ENCODE peak calls at places on chromosomes 11 and 22, in four cellular contexts. One of them, this sample, is unnamed. For H3K4me1, the result is how much of the 10 kb centered on the place peaks cover.

GRCh38 chr22:43473031-43473430 is 61.2 kb downstream of the MPPED1 start:
- DNase-seq in aorta: no peak
- DNase-seq in fibroblast of lung: no peak
- DNase-seq in Panc1: no peak
- DNase-seq in this sample: no peak

GRCh38 chr11:40514124-40514523 is 945.3 kb downstream of the LRRC4C start:
- DNase-seq in aorta: no peak
- DNase-seq in Panc1: no peak
- DNase-seq in fibroblast of lung: peak
- DNase-seq in this sample: no peak

GRCh38 chr11:27120211-27120610 is 79.6 kb downstream of the BBOX1 start:
- DNase-seq in fibroblast of lung: peak
- DNase-seq in Panc1: no peak
- DNase-seq in aorta: no peak
- DNase-seq in this sample: no peak

GRCh38 chr11:121723261-121723741 is 270.5 kb upstream of the SORL1-AS1 start:
- DNase-seq in aorta: peak
- DNase-seq in Panc1: no peak
- DNase-seq in fibroblast of lung: peak
- DNase-seq in this sample: peak

GRCh38 chr11:97754976-97755375 is 1265.8 kb upstream of the CNTN5 start:
- DNase-seq in Panc1: no peak
- DNase-seq in aorta: no peak
- DNase-seq in fibroblast of lung: no peak
- DNase-seq in this sample: no peak

GRCh38 chr11:23311986-23312940 is 452.0 kb upstream of the CCDC179 start:
- DNase-seq in Panc1: no peak
- DNase-seq in aorta: no peak
- DNase-seq in fibroblast of lung: peak
- DNase-seq in this sample: no peak

GRCh38 chr11:69939551-69940245 is 120.5 kb upstream of the FGF3 start:
- DNase-seq in fibroblast of lung: peak
- DNase-seq in aorta: peak
- DNase-seq in Panc1: no peak
- DNase-seq in this sample: peak

GRCh38 chr22:21674611-21675010 is 8.8 kb downstream of the PPIL2 start:
- DNase-seq in Panc1: no peak
- DNase-seq in aorta: no peak
- DNase-seq in fibroblast of lung: no peak
- DNase-seq in this sample: no peak

GRCh38 chr11:94449437-94449836 is 44.2 kb downstream of the MRE11 start:
- DNase-seq in fibroblast of lung: peak
- DNase-seq in aorta: no peak
- DNase-seq in Panc1: peak
- DNase-seq in this sample: no peak

GRCh38 chr11:77547863-77548551 is 41.7 kb upstream of the AQP11 start:
- DNase-seq in fibroblast of lung: peak
- DNase-seq in aorta: no peak
- DNase-seq in Panc1: peak
- DNase-seq in this sample: no peak

GRCh38 chr11:120302001-120302805 is 22.9 kb upstream of the TLCD5 start:
- DNase-seq in aorta: no peak
- DNase-seq in Panc1: no peak
- DNase-seq in fibroblast of lung: no peak
- DNase-seq in this sample: no peak

GRCh38 chr11:8149726-8150125 is 19.1 kb downstream of the RIC3 start:
- DNase-seq in fibroblast of lung: no peak
- DNase-seq in Panc1: no peak
- DNase-seq in aorta: no peak
- DNase-seq in this sample: no peak

GRCh38 chr11:123532131-123532530 is 102.1 kb downstream of the GRAMD1B start:
- DNase-seq in aorta: no peak
- DNase-seq in Panc1: no peak
- DNase-seq in fibroblast of lung: no peak
- DNase-seq in this sample: no peak

GRCh38 chr22:22787151-22787550 is 100.5 kb upstream of the IGLL5 start:
- DNase-seq in fibroblast of lung: no peak
- DNase-seq in aorta: no peak
- DNase-seq in Panc1: no peak
- DNase-seq in this sample: no peak

GRCh38 chr11:16512163-16512562 is 155.8 kb upstream of the SOX6 start:
- DNase-seq in Panc1: no peak
- DNase-seq in fibroblast of lung: peak
- DNase-seq in aorta: no peak
- DNase-seq in this sample: no peak

GRCh38 chr11:121250843-121251242 is 41.7 kb upstream of the SC5D start:
- DNase-seq in Panc1: no peak
- DNase-seq in fibroblast of lung: peak
- DNase-seq in aorta: no peak
- DNase-seq in this sample: no peak

GRCh38 chr11:59173080-59173963 is 1.4 kb downstream of the DTX4 start:
- DNase-seq in Panc1: no peak
- DNase-seq in fibroblast of lung: peak
- DNase-seq in aorta: peak
- DNase-seq in this sample: peak

GRCh38 chr11:125376117-125376516 is 119.9 kb downstream of the FEZ1 start:
- DNase-seq in Panc1: no peak
- DNase-seq in aorta: peak
- DNase-seq in fibroblast of lung: peak
- DNase-seq in this sample: peak

GRCh38 chr22:19991645-19992451 is 24.8 kb downstream of the ARVCF start:
- DNase-seq in aorta: peak
- DNase-seq in Panc1: no peak
- DNase-seq in fibroblast of lung: no peak
- DNase-seq in this sample: no peak

GRCh38 chr11:125164091-125164421 is 495 bp upstream of the PKNOX2 start:
- DNase-seq in aorta: no peak
- DNase-seq in Panc1: no peak
- DNase-seq in fibroblast of lung: no peak
- DNase-seq in this sample: no peak

GRCh38 chr22:40407021-40407761 is 36.8 kb downstream of the SGSM3 start:
- DNase-seq in aorta: peak
- DNase-seq in Panc1: no peak
- DNase-seq in fibroblast of lung: no peak
- DNase-seq in this sample: no peak

GRCh38 chr11:1297576-1298473 is 11.6 kb downstream of the TOLLIP start:
- DNase-seq in Panc1: no peak
- DNase-seq in aorta: no peak
- DNase-seq in fibroblast of lung: no peak
- DNase-seq in this sample: peak

GRCh38 chr22:41978732-41979131 is 9.5 kb downstream of the SEPTIN3 start:
- DNase-seq in Panc1: no peak
- DNase-seq in aorta: no peak
- DNase-seq in fibroblast of lung: no peak
- DNase-seq in this sample: no peak

GRCh38 chr22:40070701-40071100 is 75.9 kb downstream of the FAM83F start:
- DNase-seq in fibroblast of lung: peak
- DNase-seq in aorta: no peak
- DNase-seq in Panc1: no peak
- DNase-seq in this sample: no peak

GRCh38 chr11:5508605-5509004 is 1.2 kb downstream of the UBQLN3 start:
- DNase-seq in Panc1: no peak
- DNase-seq in fibroblast of lung: no peak
- DNase-seq in aorta: no peak
- DNase-seq in this sample: no peak

GRCh38 chr11:35038211-35038930 is 100.6 kb upstream of the CD44 start:
- DNase-seq in fibroblast of lung: peak
- DNase-seq in aorta: no peak
- DNase-seq in Panc1: no peak
- DNase-seq in this sample: no peak

GRCh38 chr11:46300270-46300669 is 22.8 kb downstream of the CREB3L1 start:
- DNase-seq in aorta: no peak
- DNase-seq in fibroblast of lung: no peak
- DNase-seq in Panc1: no peak
- DNase-seq in this sample: no peak

GRCh38 chr11:67055812-67056211 is 835 bp upstream of the RHOD start:
- DNase-seq in aorta: no peak
- DNase-seq in Panc1: no peak
- DNase-seq in fibroblast of lung: peak
- DNase-seq in this sample: no peak

GRCh38 chr11:134654161-134654915 is 242.3 kb upstream of the B3GAT1 start:
- DNase-seq in fibroblast of lung: no peak
- DNase-seq in Panc1: no peak
- DNase-seq in aorta: no peak
- DNase-seq in this sample: peak
- H3K4me1 ChIP-seq in fibroblast of lung: under half
- H3K4me1 ChIP-seq in Panc1: under half
- H3K4me1 ChIP-seq in aorta: under half
- H3K4me1 ChIP-seq in this sample: under half

GRCh38 chr22:25131198-25131887 is 68.3 kb upstream of the CRYBB3 start:
- DNase-seq in Panc1: no peak
- DNase-seq in aorta: peak
- DNase-seq in fibroblast of lung: no peak
- DNase-seq in this sample: no peak
- H3K4me1 ChIP-seq in Panc1: under half
- H3K4me1 ChIP-seq in aorta: under half
- H3K4me1 ChIP-seq in fibroblast of lung: under half
- H3K4me1 ChIP-seq in this sample: under half

GRCh38 chr11:3855808-3856491 is 486 bp downstream of the STIM1 start:
- DNase-seq in fibroblast of lung: peak
- DNase-seq in aorta: peak
- DNase-seq in Panc1: no peak
- DNase-seq in this sample: peak
- H3K4me1 ChIP-seq in fibroblast of lung: under half
- H3K4me1 ChIP-seq in aorta: under half
- H3K4me1 ChIP-seq in Panc1: under half
- H3K4me1 ChIP-seq in this sample: under half

DNA sequence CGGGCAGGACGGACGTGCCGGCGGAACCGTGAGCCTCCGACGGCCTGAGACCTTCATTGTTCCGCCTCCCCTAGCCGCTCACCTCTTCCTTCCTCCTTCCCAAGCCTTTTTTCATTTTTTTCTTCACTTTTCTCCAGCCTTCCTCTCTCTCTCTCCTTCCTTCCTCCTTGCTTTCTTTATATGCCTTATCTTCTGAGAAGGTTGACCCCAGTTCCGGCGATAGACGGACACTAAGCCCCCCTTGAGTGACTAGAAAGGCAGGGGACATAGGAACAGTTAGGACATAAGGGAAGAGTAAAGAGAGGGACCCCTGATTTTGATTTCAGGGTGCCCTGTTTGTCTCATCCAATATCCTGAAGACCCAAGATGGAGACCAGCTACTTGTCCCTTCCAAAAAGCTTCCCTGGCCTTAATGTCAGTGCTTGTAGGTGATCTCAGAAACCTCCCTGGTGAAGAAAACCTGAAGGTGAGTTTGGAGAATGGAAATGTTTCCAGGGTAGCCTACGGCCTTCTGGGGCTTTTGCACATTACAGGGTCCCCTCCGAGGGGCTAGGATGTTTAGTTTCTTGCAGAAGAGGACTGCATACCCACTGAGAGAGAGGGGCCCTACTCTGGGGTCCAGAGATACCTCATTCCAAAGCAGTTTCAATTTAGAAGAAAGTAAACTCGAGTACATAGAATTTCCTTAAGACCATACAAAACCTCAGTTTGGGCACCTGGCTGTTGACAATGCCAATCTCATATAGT is 3.5 kb downstream of the ADM start:
- DNase-seq in Panc1: no peak
- DNase-seq in aorta: no peak
- DNase-seq in fibroblast of lung: no peak
- DNase-seq in this sample: no peak
- H3K4me1 ChIP-seq in Panc1: under half
- H3K4me1 ChIP-seq in aorta: under half
- H3K4me1 ChIP-seq in fibroblast of lung: under half
- H3K4me1 ChIP-seq in this sample: under half

DNA sequence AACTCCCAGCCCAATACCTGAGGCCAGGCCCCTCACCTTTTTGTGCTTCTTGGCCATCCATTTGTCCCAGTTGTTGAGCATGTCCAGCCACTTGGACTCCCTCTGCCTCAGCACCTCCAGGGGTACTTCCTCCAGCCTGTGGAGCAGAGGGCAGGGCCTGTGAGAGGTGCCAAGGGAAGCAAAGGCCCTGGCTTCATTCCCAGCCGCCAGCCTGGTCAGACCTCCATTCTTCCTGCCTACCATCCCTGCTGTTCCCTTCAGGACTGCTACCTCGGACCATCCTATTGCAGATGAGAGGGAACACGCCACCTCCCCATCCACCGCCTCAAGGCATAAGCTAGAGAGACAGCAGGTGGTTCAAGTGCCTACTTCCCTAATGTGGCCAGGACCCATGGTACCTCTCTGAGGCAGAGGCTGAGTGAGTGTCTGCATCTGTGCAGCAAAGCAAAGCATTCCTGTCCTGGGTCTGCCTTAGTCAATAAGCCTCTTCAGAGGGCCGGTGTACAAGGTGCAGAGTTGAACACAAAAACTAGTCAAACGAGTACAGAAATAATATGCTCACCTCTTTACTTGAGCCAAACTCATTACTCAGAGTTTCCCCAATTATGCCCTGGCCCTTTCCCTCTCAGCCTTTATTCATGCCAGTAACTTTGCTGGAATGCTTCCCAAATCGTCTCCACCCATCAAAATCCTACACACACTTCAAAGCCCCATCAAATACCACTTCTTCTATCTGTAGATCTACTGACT is 15.4 kb upstream of the CASTOR1 start:
- DNase-seq in Panc1: no peak
- DNase-seq in aorta: peak
- DNase-seq in fibroblast of lung: peak
- DNase-seq in this sample: no peak
- H3K4me1 ChIP-seq in Panc1: under half
- H3K4me1 ChIP-seq in aorta: under half
- H3K4me1 ChIP-seq in fibroblast of lung: under half
- H3K4me1 ChIP-seq in this sample: under half

GRCh38 chr22:29385305-29385704 is 3.1 kb downstream of the AP1B1 start:
- DNase-seq in Panc1: no peak
- DNase-seq in aorta: no peak
- DNase-seq in fibroblast of lung: no peak
- DNase-seq in this sample: no peak
- H3K4me1 ChIP-seq in Panc1: under half
- H3K4me1 ChIP-seq in aorta: under half
- H3K4me1 ChIP-seq in fibroblast of lung: under half
- H3K4me1 ChIP-seq in this sample: under half

GRCh38 chr22:24440270-24440717 is 12.9 kb downstream of the ADORA2A start:
- DNase-seq in Panc1: no peak
- DNase-seq in fibroblast of lung: no peak
- DNase-seq in aorta: no peak
- DNase-seq in this sample: no peak
- H3K4me1 ChIP-seq in Panc1: under half
- H3K4me1 ChIP-seq in fibroblast of lung: under half
- H3K4me1 ChIP-seq in aorta: under half
- H3K4me1 ChIP-seq in this sample: under half

GRCh38 chr11:10019906-10020682 is 273.9 kb downstream of the SBF2 start:
- DNase-seq in fibroblast of lung: no peak
- DNase-seq in aorta: no peak
- DNase-seq in Panc1: no peak
- DNase-seq in this sample: no peak
- H3K4me1 ChIP-seq in fibroblast of lung: under half
- H3K4me1 ChIP-seq in aorta: under half
- H3K4me1 ChIP-seq in Panc1: under half
- H3K4me1 ChIP-seq in this sample: under half